ENCODE peak calls at places on chromosomes 16 and 17, in five cellular contexts. N is NCI-H1436, T is EL, X is PC-9, Y is AML-193. P is an unnamed sample.

GRCh38 chr17:18263885-18264682 is 3.6 kb downstream of the MIEF2 start:
- DNase-seq in N (no peak), T (no peak), Y (no peak), X (no peak), P (no peak)

GRCh38 chr16:88923450-88923849 is 53.6 kb downstream of the CBFA2T3 start:
- DNase-seq in Y (no peak), T (no peak), N (no peak), X (no peak), P (no peak)

GRCh38 chr17:32495347-32496253 is 8.8 kb downstream of the CDK5R1 start:
- DNase-seq in X (no peak), N (no peak), T (no peak), Y (no peak), P (no peak)

GRCh38 chr16:1430759-1431496 is at the start of gene PERCC1:
- DNase-seq in N (peak), X (no peak), T (no peak), Y (no peak), P (no peak)

GRCh38 chr17:78789149-78789662 is 7.1 kb upstream of the CYTH1 start:
- DNase-seq in Y (no peak), N (no peak), T (no peak), X (no peak), P (no peak)

GRCh38 chr17:29243792-29244191 is 2.9 kb upstream of the CRYBA1 start:
- DNase-seq in N (no peak), T (peak), X (no peak), Y (peak), P (no peak)

GRCh38 chr16:50683689-50684374 is 2.7 kb upstream of the SNX20 start:
- DNase-seq in T (no peak), X (no peak), Y (peak), N (no peak), P (no peak)

GRCh38 chr17:45127583-45128300 is 4.6 kb downstream of the PLCD3 start:
- DNase-seq in X (peak), N (no peak), T (peak), Y (no peak), P (peak)

GRCh38 chr16:21704733-21705132 is 41.0 kb downstream of the OTOA start:
- DNase-seq in N (no peak), T (no peak), X (no peak), Y (no peak), P (no peak)

GRCh38 chr16:66523861-66524354 is 26.0 kb downstream of the TK2 start:
- DNase-seq in Y (peak), N (no peak), T (no peak), X (no peak), P (no peak)

GRCh38 chr16:35744716-35745115 is 2285.3 kb downstream of the TP53TG3F start:
- DNase-seq in Y (no peak), T (no peak), N (no peak), X (no peak), P (no peak)

GRCh38 chr17:72926171-72926570 is 166.3 kb downstream of the SLC39A11 start:
- DNase-seq in T (peak), Y (no peak), N (no peak), X (no peak), P (no peak)

GRCh38 chr16:10620120-10620519 is 39.7 kb upstream of the EMP2 start:
- DNase-seq in X (no peak), Y (no peak), T (no peak), N (no peak), P (no peak)

GRCh38 chr17:7704601-7705268 is at the start of gene EFNB3:
- DNase-seq in T (peak), N (peak), Y (no peak), X (no peak), P (peak)

GRCh38 chr17:55635253-55635766 is 87.4 kb downstream of the TMEM100 start:
- DNase-seq in T (no peak), N (no peak), Y (no peak), X (no peak), P (no peak)

GRCh38 chr16:84737192-84737591 is 37.4 kb downstream of the USP10 start:
- DNase-seq in T (no peak), Y (no peak), N (no peak), X (no peak), P (no peak)

GRCh38 chr16:79286646-79287423 is 313.7 kb downstream of the MAF start:
- DNase-seq in X (no peak), Y (no peak), T (no peak), N (peak), P (no peak)

GRCh38 chr16:29900102-29900887 is at the start of gene ASPHD1:
- DNase-seq in T (peak), X (peak), N (peak), Y (peak), P (peak)

GRCh38 chr16:82583415-82583814 is 43.4 kb upstream of the CDH13 start:
- DNase-seq in Y (no peak), N (no peak), T (peak), X (no peak), P (no peak)

GRCh38 chr16:4315185-4316102 is at the start of gene GLIS2:
- DNase-seq in Y (no peak), N (peak), X (peak), T (peak), P (no peak)